ENCODE peak calls at places on chromosome 13, in five cellular contexts. O is MCF 10A, F is tibial nerve, W is lung, T is IMR-90. B is an unnamed sample.

GRCh38 chr13:47420568-47420967 is 523.7 kb upstream of the HTR2A start:
- DNase-seq in O (no peak), F (no peak), W (no peak), T (peak), B (peak)

GRCh38 chr13:99859178-99860177 is 112.1 kb downstream of the ZIC5 start:
- DNase-seq in O (no peak), F (no peak), W (no peak), T (no peak), B (no peak)

GRCh38 chr13:102422690-102423089 is 20.8 kb upstream of the FGF14 start:
- DNase-seq in O (no peak), F (no peak), W (no peak), T (no peak), B (no peak)

GRCh38 chr13:80469841-80470378 is 129.0 kb upstream of the SPRY2 start:
- DNase-seq in O (peak), F (peak), W (peak), T (peak), B (peak)

GRCh38 chr13:83516781-83517180 is 365.5 kb downstream of the SLITRK1 start:
- DNase-seq in O (no peak), F (no peak), W (no peak), T (no peak), B (no peak)

GRCh38 chr13:33509642-33510229 is 224.2 kb upstream of the STARD13 start:
- DNase-seq in O (no peak), F (no peak), W (peak), T (no peak), B (peak)

GRCh38 chr13:87798536-87798935 is 127.4 kb downstream of the SLITRK5 start:
- DNase-seq in O (no peak), F (no peak), W (no peak), T (no peak), B (no peak)

GRCh38 chr13:101127741-101128353 is 288.5 kb downstream of the NALCN start:
- DNase-seq in O (peak), F (no peak), W (no peak), T (peak), B (peak)

GRCh38 chr13:98481511-98481951 is 95.4 kb downstream of the STK24 start:
- DNase-seq in O (no peak), F (no peak), W (no peak), T (peak), B (no peak)

GRCh38 chr13:113838711-113839201 is 25.1 kb downstream of the GAS6 start:
- DNase-seq in O (no peak), F (no peak), W (no peak), T (no peak), B (no peak)

GRCh38 chr13:106498158-106498557 is 37.3 kb downstream of the EFNB2 start:
- DNase-seq in O (no peak), F (no peak), W (no peak), T (no peak), B (no peak)

GRCh38 chr13:110379905-110380341 is 72.8 kb downstream of the COL4A2 start:
- DNase-seq in O (no peak), F (no peak), W (no peak), T (peak), B (peak)

B was measured in PC-3.